ENCODE peak calls at places on chromosomes 11 and 22, in six cellular contexts. One of them, this sample, is unnamed.

GRCh38 chr11:5004429-5005274 is 10.0 kb downstream of the OR51L1 start:
- DNase-seq in endothelial cell of umbilical vein: peak; percentile 55
- DNase-seq in A549: peak; percentile 5
- DNase-seq in GM12878: no peak
- DNase-seq in K562: peak; percentile 71
- DNase-seq in HepG2: peak; percentile 36
- DNase-seq in this sample: peak; percentile 58

GRCh38 chr11:613369-613968 is 2.3 kb downstream of the IRF7 start:
- DNase-seq in GM12878: no peak
- DNase-seq in endothelial cell of umbilical vein: peak; percentile 48
- DNase-seq in HepG2: no peak
- DNase-seq in A549: peak; percentile 33
- DNase-seq in K562: peak; percentile 85
- DNase-seq in this sample: peak; percentile 70

GRCh38 chr22:49156662-49157285 is 670.9 kb downstream of the BRD1 start:
- DNase-seq in K562: no peak
- DNase-seq in endothelial cell of umbilical vein: no peak
- DNase-seq in HepG2: no peak
- DNase-seq in A549: no peak
- DNase-seq in GM12878: no peak
- DNase-seq in this sample: no peak

GRCh38 chr11:29781268-29781667 is 235.6 kb downstream of the KCNA4 start:
- DNase-seq in HepG2: no peak
- DNase-seq in GM12878: no peak
- DNase-seq in K562: no peak
- DNase-seq in endothelial cell of umbilical vein: no peak
- DNase-seq in A549: no peak
- DNase-seq in this sample: no peak

GRCh38 chr11:64569300-64569970 is 21.6 kb upstream of the SLC22A12 start:
- DNase-seq in K562: no peak
- DNase-seq in HepG2: no peak
- DNase-seq in A549: no peak
- DNase-seq in endothelial cell of umbilical vein: no peak
- DNase-seq in GM12878: no peak
- DNase-seq in this sample: no peak

GRCh38 chr11:27839226-27839913 is 139.1 kb upstream of the BDNF start:
- DNase-seq in HepG2: peak; percentile 5
- DNase-seq in A549: no peak
- DNase-seq in endothelial cell of umbilical vein: peak; percentile 29
- DNase-seq in K562: no peak
- DNase-seq in GM12878: no peak
- DNase-seq in this sample: peak; percentile 41

GRCh38 chr11:93719310-93719709 is 22.0 kb downstream of the TAF1D start:
- DNase-seq in endothelial cell of umbilical vein: no peak
- DNase-seq in GM12878: no peak
- DNase-seq in HepG2: no peak
- DNase-seq in A549: no peak
- DNase-seq in K562: no peak
- DNase-seq in this sample: peak; percentile 71

GRCh38 chr22:39360674-39361413 is 11.1 kb downstream of the SYNGR1 start:
- DNase-seq in A549: no peak
- DNase-seq in GM12878: no peak
- DNase-seq in endothelial cell of umbilical vein: no peak
- DNase-seq in K562: no peak
- DNase-seq in HepG2: no peak
- DNase-seq in this sample: no peak

GRCh38 chr22:35977136-35977535 is 51.5 kb downstream of the RBFOX2 start:
- DNase-seq in HepG2: no peak
- DNase-seq in endothelial cell of umbilical vein: no peak
- DNase-seq in A549: no peak
- DNase-seq in K562: no peak
- DNase-seq in GM12878: no peak
- DNase-seq in this sample: no peak

GRCh38 chr22:37818397-37819099 is 4.6 kb upstream of the GALR3 start:
- DNase-seq in K562: no peak
- DNase-seq in A549: no peak
- DNase-seq in endothelial cell of umbilical vein: peak; percentile 49
- DNase-seq in HepG2: no peak
- DNase-seq in GM12878: no peak
- DNase-seq in this sample: no peak

GRCh38 chr11:45146072-45147016 is at the start of gene PRDM11:
- DNase-seq in HepG2: no peak
- DNase-seq in A549: peak; percentile 80
- DNase-seq in endothelial cell of umbilical vein: peak; percentile 53
- DNase-seq in GM12878: no peak
- DNase-seq in K562: peak; percentile 56
- DNase-seq in this sample: peak; percentile 65

GRCh38 chr22:31394326-31394725 is 5.1 kb upstream of the DRG1 start:
- DNase-seq in endothelial cell of umbilical vein: no peak
- DNase-seq in HepG2: no peak
- DNase-seq in A549: no peak
- DNase-seq in GM12878: no peak
- DNase-seq in K562: no peak
- DNase-seq in this sample: no peak

GRCh38 chr22:31400023-31400397 is 606 bp downstream of the DRG1 start:
- DNase-seq in A549: no peak
- DNase-seq in K562: no peak
- DNase-seq in GM12878: no peak
- DNase-seq in HepG2: no peak
- DNase-seq in endothelial cell of umbilical vein: no peak
- DNase-seq in this sample: peak; percentile 14

GRCh38 chr22:31393890-31394289 is 5.5 kb upstream of the DRG1 start:
- DNase-seq in endothelial cell of umbilical vein: no peak
- DNase-seq in HepG2: no peak
- DNase-seq in A549: no peak
- DNase-seq in GM12878: no peak
- DNase-seq in K562: no peak
- DNase-seq in this sample: no peak

GRCh38 chr22:31399211-31400022 is at the start of gene DRG1:
- DNase-seq in HepG2: peak; percentile 90
- DNase-seq in endothelial cell of umbilical vein: peak; percentile 96
- DNase-seq in A549: peak; percentile 85
- DNase-seq in K562: peak; percentile 94
- DNase-seq in GM12878: peak; percentile 85
- DNase-seq in this sample: peak; percentile 97
- TF ChIP-seq POLR2A in HepG2: peak; percentile 99
- TF ChIP-seq POLR2A in endothelial cell of umbilical vein: peak; percentile 99
- TF ChIP-seq POLR2A in A549: peak; percentile 76
- TF ChIP-seq POLR2A in K562: peak; percentile 96
- TF ChIP-seq POLR2A in GM12878: peak; percentile 99
- TF ChIP-seq POLR2A in this sample: peak; percentile 94

GRCh38 chr11:104254347-104254746 is 90.4 kb upstream of the PDGFD start:
- DNase-seq in endothelial cell of umbilical vein: peak; percentile 23
- DNase-seq in GM12878: no peak
- DNase-seq in K562: peak; percentile 19
- DNase-seq in A549: no peak
- DNase-seq in HepG2: peak; percentile 24
- DNase-seq in this sample: peak; percentile 66
- TF ChIP-seq MYC in endothelial cell of umbilical vein: no peak
- TF ChIP-seq MYC in GM12878: no peak
- TF ChIP-seq MYC in K562: no peak
- TF ChIP-seq MYC in A549: no peak
- TF ChIP-seq MYC in HepG2: no peak
- TF ChIP-seq MYC in this sample: no peak

GRCh38 chr11:47800759-47801158 is 33.6 kb upstream of the FNBP4 start:
- DNase-seq in GM12878: no peak
- DNase-seq in A549: no peak
- DNase-seq in K562: no peak
- DNase-seq in endothelial cell of umbilical vein: no peak
- DNase-seq in HepG2: no peak
- DNase-seq in this sample: no peak

GRCh38 chr11:47791774-47792173 is 24.6 kb upstream of the FNBP4 start:
- DNase-seq in A549: no peak
- DNase-seq in HepG2: no peak
- DNase-seq in GM12878: no peak
- DNase-seq in endothelial cell of umbilical vein: no peak
- DNase-seq in K562: no peak
- DNase-seq in this sample: no peak

GRCh38 chr11:47797633-47798032 is 30.5 kb upstream of the FNBP4 start:
- DNase-seq in K562: peak; percentile 24
- DNase-seq in HepG2: no peak
- DNase-seq in A549: no peak
- DNase-seq in endothelial cell of umbilical vein: peak; percentile 41
- DNase-seq in GM12878: no peak
- DNase-seq in this sample: peak; percentile 43
- TF ChIP-seq POLR2A in K562: no peak
- TF ChIP-seq POLR2A in HepG2: no peak
- TF ChIP-seq POLR2A in A549: no peak
- TF ChIP-seq POLR2A in endothelial cell of umbilical vein: no peak
- TF ChIP-seq POLR2A in GM12878: no peak
- TF ChIP-seq POLR2A in this sample: no peak

GRCh38 chr11:60987577-60988277 is 16.2 kb downstream of the CD6 start:
- DNase-seq in GM12878: no peak
- DNase-seq in endothelial cell of umbilical vein: no peak
- DNase-seq in A549: no peak
- DNase-seq in HepG2: no peak
- DNase-seq in K562: no peak
- DNase-seq in this sample: no peak

GRCh38 chr11:60988658-60989057 is 17.2 kb downstream of the CD6 start:
- DNase-seq in HepG2: no peak
- DNase-seq in endothelial cell of umbilical vein: no peak
- DNase-seq in K562: no peak
- DNase-seq in A549: no peak
- DNase-seq in GM12878: no peak
- DNase-seq in this sample: no peak

GRCh38 chr11:60985991-60986915 is 14.8 kb downstream of the CD6 start:
- DNase-seq in GM12878: no peak
- DNase-seq in endothelial cell of umbilical vein: no peak
- DNase-seq in K562: no peak
- DNase-seq in HepG2: no peak
- DNase-seq in A549: no peak
- DNase-seq in this sample: peak; percentile 68

GRCh38 chr11:60991457-60991856 is 20.0 kb downstream of the CD6 start:
- DNase-seq in A549: no peak
- DNase-seq in K562: no peak
- DNase-seq in HepG2: no peak
- DNase-seq in endothelial cell of umbilical vein: no peak
- DNase-seq in GM12878: no peak
- DNase-seq in this sample: no peak

DNA sequence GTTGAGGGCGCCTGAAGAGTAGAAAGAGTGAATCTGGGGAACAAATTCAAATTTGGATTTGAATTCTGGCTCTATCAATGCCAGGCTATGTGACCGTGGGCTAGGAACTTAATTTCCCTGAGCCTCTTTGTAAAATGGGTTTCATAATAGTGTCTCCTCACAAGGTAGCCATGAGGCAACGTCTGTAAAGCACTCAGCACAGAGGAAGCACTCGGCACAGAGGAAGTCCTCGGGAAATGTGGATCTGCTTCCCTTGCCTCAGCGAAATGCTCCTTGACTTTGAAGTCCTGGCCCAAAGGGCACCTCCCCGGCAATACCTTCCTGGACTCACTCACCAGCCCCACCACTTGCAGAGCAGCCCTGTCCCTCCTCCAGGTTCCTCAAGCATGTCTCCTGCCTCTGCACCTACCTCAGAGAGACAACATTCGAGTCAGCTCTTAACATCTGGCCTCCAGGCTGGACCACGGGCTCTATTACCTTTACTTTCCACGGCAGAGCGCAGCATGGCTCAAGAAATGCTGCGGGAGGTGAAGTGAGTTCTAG is 17.7 kb downstream of the CD6 start:
- DNase-seq in GM12878: no peak
- DNase-seq in K562: no peak
- DNase-seq in HepG2: no peak
- DNase-seq in endothelial cell of umbilical vein: no peak
- DNase-seq in A549: no peak
- DNase-seq in this sample: no peak
- TF ChIP-seq MYC in GM12878: no peak
- TF ChIP-seq MYC in K562: no peak
- TF ChIP-seq MYC in HepG2: no peak
- TF ChIP-seq MYC in endothelial cell of umbilical vein: no peak
- TF ChIP-seq MYC in A549: no peak
- TF ChIP-seq MYC in this sample: no peak